ENCODE peak calls at places on chromosome 7, in five cellular contexts. S is colonic mucosa, T is A549, A is lower lobe of right lung, K is HepG2. C is an unnamed sample.

GRCh38 chr7:86846494-86847190 is 202.9 kb downstream of the GRM3 start:
- DNase-seq in A (no peak), S (peak), T (peak), K (peak), C (no peak)

GRCh38 chr7:55343860-55344606 is 21.1 kb upstream of the LANCL2 start:
- DNase-seq in K (no peak), A (no peak), S (no peak), T (no peak), C (no peak)

GRCh38 chr7:55887786-55888185 is 530 bp downstream of the ZNF713 start:
- DNase-seq in S (no peak), A (no peak), T (no peak), K (no peak), C (no peak)

GRCh38 chr7:108078156-108078781 is 51.9 kb downstream of the LAMB4 start:
- DNase-seq in A (no peak), K (no peak), S (no peak), T (no peak), C (no peak)

GRCh38 chr7:44334734-44335097 is 9.3 kb upstream of the CAMK2B start:
- DNase-seq in A (no peak), S (no peak), T (no peak), K (no peak), C (no peak)

GRCh38 chr7:123616244-123616643 is 14.6 kb downstream of the ASB15 start:
- DNase-seq in A (no peak), T (no peak), K (no peak), S (no peak), C (no peak)

GRCh38 chr7:114939484-114940097 is 17.7 kb downstream of the MDFIC start:
- DNase-seq in T (no peak), K (no peak), A (no peak), S (no peak), C (no peak)

GRCh38 chr7:29370531-29371314 is 176.1 kb downstream of the CHN2 start:
- DNase-seq in S (peak), K (peak), A (no peak), T (no peak), C (no peak)

GRCh38 chr7:16644987-16645592 is 464 bp downstream of the ANKMY2 start:
- DNase-seq in S (peak), K (no peak), A (peak), T (no peak), C (no peak)

GRCh38 chr7:37441405-37441797 is 7.3 kb downstream of the ELMO1 start:
- DNase-seq in A (no peak), T (no peak), K (no peak), S (no peak), C (no peak)

GRCh38 chr7:75762350-75762917 is 9.6 kb downstream of the CCL26 start:
- DNase-seq in A (no peak), T (peak), K (peak), S (no peak), C (peak)

GRCh38 chr7:141045842-141046630 is 27.8 kb upstream of the TMEM178B start:
- DNase-seq in T (no peak), S (no peak), A (no peak), K (no peak), C (no peak)

GRCh38 chr7:93228302-93228701 is 2.0 kb upstream of the HEPACAM2 start:
- DNase-seq in A (no peak), K (peak), T (peak), S (peak), C (peak)

GRCh38 chr7:142487124-142487523 is 229.3 kb upstream of the PRSS58 start:
- DNase-seq in A (no peak), T (no peak), S (no peak), K (no peak), C (no peak)

GRCh38 chr7:142485617-142486226 is 227.9 kb upstream of the PRSS58 start:
- DNase-seq in K (no peak), A (no peak), T (peak), S (no peak), C (no peak)

GRCh38 chr7:142488234-142488633 is 230.4 kb upstream of the PRSS58 start:
- DNase-seq in A (no peak), T (no peak), K (no peak), S (no peak), C (no peak)

GRCh38 chr7:142483659-142484317 is 225.9 kb upstream of the PRSS58 start:
- DNase-seq in A (no peak), T (no peak), K (no peak), S (no peak), C (no peak)

DNA sequence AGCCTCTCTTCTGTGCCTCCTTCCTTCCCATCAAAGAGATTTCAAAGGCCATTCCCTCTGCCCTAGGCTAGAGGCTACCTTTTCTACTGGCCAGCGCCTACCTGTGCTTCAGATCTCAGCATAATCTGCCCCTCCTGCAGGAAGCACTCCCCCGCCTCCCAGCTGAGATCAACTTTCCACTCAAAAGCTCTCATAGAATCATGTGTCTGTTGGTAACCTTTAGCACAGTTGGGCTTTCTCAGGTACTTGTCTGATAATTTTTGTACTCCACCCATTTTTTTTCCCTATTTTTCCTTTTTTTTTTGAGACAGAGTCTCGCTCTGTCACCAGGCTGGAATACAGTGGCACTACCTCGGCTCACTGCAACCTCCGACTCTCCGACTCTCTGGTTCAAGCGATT is 231.0 kb upstream of the PRSS58 start:
- DNase-seq in S (no peak), A (no peak), K (no peak), T (no peak), C (no peak)
- H3K4me3 ChIP-seq in S (no peak), A (no peak), K (no peak), T (no peak), C (no peak)

GRCh38 chr7:31478744-31479143 is 35.1 kb upstream of the ITPRID1 start:
- DNase-seq in A (no peak), K (no peak), S (no peak), T (no peak), C (no peak)

GRCh38 chr7:31478018-31478417 is 35.9 kb upstream of the ITPRID1 start:
- DNase-seq in K (no peak), S (no peak), A (no peak), T (no peak), C (no peak)

DNA sequence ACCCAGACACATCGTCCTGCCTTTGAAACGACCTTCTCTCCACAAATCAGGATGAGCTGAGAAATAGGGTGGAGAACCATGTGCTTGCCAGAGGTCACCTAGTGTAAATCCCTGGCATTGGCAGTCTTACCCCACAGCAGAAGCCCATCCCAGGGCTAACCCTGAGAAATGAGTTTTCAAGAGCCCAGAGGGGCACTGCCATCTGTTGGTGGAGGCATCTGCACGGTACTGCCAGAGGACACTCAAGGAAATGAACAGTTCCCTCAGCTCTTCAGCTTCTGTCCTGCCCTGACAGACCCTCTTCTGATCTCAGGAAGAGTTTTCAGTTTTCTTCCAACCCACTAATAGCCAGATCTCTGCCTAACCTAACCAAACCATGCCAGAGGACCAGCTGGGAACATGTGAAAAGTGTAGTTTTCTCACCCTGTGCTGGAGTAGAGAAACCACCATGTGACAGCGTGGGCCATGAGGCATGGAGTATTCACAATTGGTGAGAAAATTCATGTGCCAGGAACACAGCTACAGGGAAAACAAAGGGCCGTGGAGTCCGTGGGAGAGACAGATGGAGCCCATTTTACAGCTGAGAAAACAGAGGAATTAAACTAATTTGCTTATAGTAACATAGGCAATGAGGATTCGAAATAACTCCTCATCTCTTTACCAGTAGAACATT is 37.7 kb upstream of the ITPRID1 start:
- DNase-seq in K (no peak), A (no peak), S (no peak), T (peak), C (no peak)
- H3K4me3 ChIP-seq in K (no peak), A (no peak), S (no peak), T (no peak), C (no peak)

DNA sequence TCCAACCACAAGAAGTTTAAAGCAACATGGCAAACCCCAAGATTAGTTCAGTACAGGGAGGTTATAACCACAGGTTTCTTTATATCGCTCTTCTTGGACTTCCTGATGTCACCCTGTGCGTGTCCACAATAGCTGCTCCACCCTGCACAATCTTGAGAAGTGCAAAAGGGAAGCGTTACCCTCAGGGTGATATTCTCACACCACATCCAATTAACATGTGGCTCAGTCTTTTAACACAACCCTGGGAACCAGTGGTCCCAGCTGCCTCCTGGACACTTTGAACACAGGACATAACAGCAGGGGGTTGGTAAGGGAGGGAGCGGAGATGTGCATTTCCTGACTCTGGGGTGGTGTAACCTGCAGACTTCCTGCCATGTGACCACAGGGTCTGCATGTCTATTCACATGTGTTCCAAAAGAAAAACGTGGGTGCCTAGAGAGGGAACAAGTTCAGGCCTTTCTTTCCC is 64.6 kb downstream of the GSAP start:
- DNase-seq in S (no peak), K (no peak), A (no peak), T (no peak), C (no peak)
- H3K4me3 ChIP-seq in S (no peak), K (no peak), A (no peak), T (no peak), C (no peak)

DNA sequence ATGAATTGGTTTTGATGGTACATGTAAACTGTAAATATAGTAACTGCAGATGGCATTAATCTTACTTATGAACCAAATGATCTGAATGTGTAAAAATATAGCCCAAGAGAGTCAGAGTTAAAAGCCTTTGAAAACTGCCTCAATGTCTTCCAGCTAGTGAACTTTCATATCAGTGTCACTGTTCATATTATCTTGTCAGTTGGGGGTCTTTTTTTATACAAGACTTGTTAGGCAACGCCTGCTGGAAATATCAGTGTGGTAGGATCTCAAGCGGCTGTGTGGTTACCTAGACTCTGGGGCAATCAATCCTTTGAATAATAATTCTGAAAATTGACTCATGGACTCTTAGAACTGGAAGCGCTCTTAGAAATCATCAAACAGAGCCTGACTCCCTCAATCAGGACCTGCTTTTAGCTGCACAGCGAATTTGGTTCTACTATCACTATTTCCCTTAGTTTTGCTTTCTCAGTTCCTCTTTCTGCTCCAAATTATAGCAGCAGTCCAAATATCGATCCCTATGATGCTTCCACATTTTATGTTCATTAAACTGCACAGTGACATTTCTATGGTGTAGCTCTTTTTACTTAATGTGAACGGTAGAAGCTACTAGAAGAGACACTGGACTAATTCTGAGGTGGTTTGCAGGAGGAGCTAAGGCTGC is 100.1 kb upstream of the COL1A2 start:
- DNase-seq in A (no peak), T (no peak), S (no peak), K (no peak), C (no peak)
- H3K4me3 ChIP-seq in A (no peak), T (no peak), S (no peak), K (no peak), C (no peak)

GRCh38 chr7:105821527-105821926 is 54.9 kb downstream of the ATXN7L1 start:
- DNase-seq in K (no peak), A (no peak), T (no peak), S (no peak), C (no peak)
- H3K4me3 ChIP-seq in K (no peak), A (no peak), T (no peak), S (no peak), C (no peak)

C was measured in AG04450.